ENCODE peak calls at places on chromosomes 12 and 14, in five cellular contexts. J is NB4, Y is psoas muscle, C is osteocyte, O is right atrium auricular region. Z is an unnamed sample.

GRCh38 chr14:28382460-28383220 is 383.9 kb upstream of the FOXG1 start:
- DNase-seq in O (no peak), Y (no peak), J (no peak), C (no peak), Z (peak)

GRCh38 chr14:90693413-90693812 is 122.8 kb downstream of the TTC7B start:
- DNase-seq in O (no peak), J (no peak), C (no peak), Y (peak), Z (no peak)

GRCh38 chr12:18720690-18721089 is 17.1 kb downstream of the PLCZ1 start:
- DNase-seq in O (no peak), J (no peak), C (no peak), Y (no peak), Z (no peak)

GRCh38 chr14:23694085-23694975 is 58.2 kb downstream of the DHRS2 start:
- DNase-seq in Y (no peak), J (peak), O (no peak), C (no peak), Z (peak)

GRCh38 chr12:124769166-124769530 is 94.5 kb downstream of the SCARB1 start:
- DNase-seq in Y (no peak), C (no peak), O (no peak), J (no peak), Z (no peak)

GRCh38 chr12:108828774-108829173 is 28.6 kb downstream of the SSH1 start:
- DNase-seq in J (no peak), O (no peak), Y (peak), C (no peak), Z (no peak)

GRCh38 chr12:46154221-46154975 is 114.4 kb downstream of the SLC38A1 start:
- DNase-seq in J (no peak), C (no peak), Y (no peak), O (no peak), Z (no peak)

GRCh38 chr12:122499991-122500684 is 594 bp downstream of the ZCCHC8 start:
- DNase-seq in J (peak), C (peak), Y (peak), O (peak), Z (peak)

GRCh38 chr12:68267892-68268396 is 14.5 kb upstream of the IL22 start:
- DNase-seq in C (no peak), J (peak), Y (no peak), O (no peak), Z (no peak)

GRCh38 chr12:6465467-6466183 is 4.9 kb downstream of the VAMP1 start:
- DNase-seq in C (no peak), Y (no peak), J (peak), O (peak), Z (peak)

GRCh38 chr12:46983959-46984833 is 95.2 kb upstream of the PCED1B start:
- DNase-seq in Y (no peak), C (no peak), O (no peak), J (peak), Z (peak)

GRCh38 chr12:992647-993046 is 1.6 kb downstream of the ERC1 start:
- DNase-seq in C (no peak), Y (no peak), J (no peak), O (no peak), Z (no peak)

GRCh38 chr12:23041774-23042173 is 416.8 kb downstream of the ETNK1 start:
- DNase-seq in O (no peak), J (no peak), C (no peak), Y (no peak), Z (no peak)

GRCh38 chr12:54006700-54007220 is 2.0 kb upstream of the HOXC8 start:
- DNase-seq in O (no peak), C (no peak), Y (peak), J (no peak), Z (no peak)

GRCh38 chr12:96824838-96825236 is 82.2 kb upstream of the NEDD1 start:
- DNase-seq in Y (no peak), O (no peak), C (no peak), J (no peak), Z (no peak)

GRCh38 chr12:111788178-111788654 is 21.5 kb downstream of the ALDH2 start:
- DNase-seq in O (no peak), J (peak), Y (peak), C (no peak), Z (peak)

GRCh38 chr12:123671876-123672275 is 963 bp downstream of the TCTN2 start:
- DNase-seq in J (no peak), O (no peak), C (no peak), Y (no peak), Z (no peak)

GRCh38 chr14:39773387-39773786 is 341.2 kb upstream of the FBXO33 start:
- DNase-seq in J (no peak), O (no peak), Y (no peak), C (no peak), Z (no peak)

GRCh38 chr12:108967869-108968540 is 52.9 kb downstream of the SVOP start:
- DNase-seq in O (no peak), Y (no peak), C (no peak), J (peak), Z (no peak)

GRCh38 chr12:118190266-118190665 is 54.3 kb downstream of the PEBP1 start:
- DNase-seq in C (no peak), J (no peak), O (no peak), Y (no peak), Z (no peak)

GRCh38 chr12:112219195-112219594 is 93.8 kb downstream of the TRAFD1 start:
- DNase-seq in Y (no peak), O (no peak), C (no peak), J (no peak), Z (no peak)

DNA sequence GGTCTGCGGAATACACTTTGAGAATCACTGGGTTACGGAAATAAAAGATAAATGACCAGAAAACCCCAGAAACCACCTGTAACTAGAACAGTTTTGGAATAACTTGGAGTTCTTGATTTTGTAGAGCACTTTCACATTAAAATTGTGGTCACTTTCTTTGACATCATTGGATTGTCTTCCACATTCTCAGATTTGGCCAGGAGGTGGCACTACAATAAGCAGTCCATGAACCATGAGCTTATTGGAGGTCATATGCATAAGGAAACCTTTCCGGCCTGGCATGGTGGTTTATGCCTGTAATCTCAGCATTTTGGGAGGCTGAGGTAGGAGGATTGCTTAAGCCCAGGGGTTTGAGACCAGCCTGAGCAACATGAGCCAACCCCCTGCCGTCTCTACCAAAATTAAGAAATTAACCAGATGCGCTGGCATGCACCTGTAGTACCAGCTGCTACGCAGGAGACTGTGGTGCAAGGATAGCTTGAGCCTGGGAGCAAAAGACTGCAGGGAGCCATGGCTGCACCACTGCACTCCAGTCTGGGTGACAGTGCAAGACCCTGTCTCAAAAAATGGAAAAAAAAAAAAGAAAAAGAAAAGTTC is 107.7 kb upstream of the CAND1 start:
- DNase-seq in O (no peak), C (no peak), J (peak), Y (no peak), Z (peak)
- TF ChIP-seq CTCF in O (peak), C (peak), J (peak), Y (peak), Z (peak)

DNA sequence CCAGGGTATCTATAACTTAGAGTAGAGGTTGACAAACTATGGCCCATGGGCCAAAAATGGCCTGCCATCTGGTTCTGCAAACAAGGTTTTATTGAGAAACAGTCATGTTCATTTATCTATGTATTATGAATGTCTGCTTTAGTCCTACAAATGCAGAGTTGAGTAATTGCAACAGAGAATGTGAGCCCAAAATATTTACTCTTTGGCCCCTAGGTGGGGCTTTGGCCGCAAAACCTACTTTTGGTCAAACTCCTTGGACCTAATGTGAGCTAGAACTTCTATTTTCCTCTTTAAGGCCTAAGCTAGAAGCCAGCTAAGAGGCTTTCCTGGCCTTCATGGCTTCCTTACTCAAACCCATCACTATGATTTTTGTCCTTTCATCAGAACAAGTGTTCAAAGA is 379.1 kb downstream of the NELL2 start:
- DNase-seq in C (no peak), J (peak), O (no peak), Y (no peak), Z (no peak)
- TF ChIP-seq CTCF in C (no peak), J (peak), O (no peak), Y (no peak), Z (no peak)

DNA sequence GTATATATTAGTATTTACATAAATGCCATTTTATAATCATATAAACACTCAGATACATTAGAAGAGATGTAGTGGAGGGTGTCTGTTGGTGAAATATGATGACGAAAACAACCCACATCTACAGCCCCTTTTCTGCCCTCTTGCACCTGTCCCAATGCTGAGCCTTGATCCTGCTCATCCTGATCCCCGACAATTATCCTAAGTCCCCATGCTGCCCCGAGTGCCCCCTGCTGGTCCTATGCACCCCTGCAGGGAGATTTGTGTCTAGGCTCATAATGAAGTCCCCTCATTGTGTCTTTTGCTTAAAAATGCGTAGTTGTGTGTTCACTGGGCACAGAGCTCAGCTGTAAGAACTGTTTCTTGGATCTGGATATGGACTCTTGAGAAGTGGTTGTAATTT is 554.5 kb downstream of the TMEM121 start:
- DNase-seq in O (no peak), J (peak), Y (no peak), C (no peak), Z (no peak)
- TF ChIP-seq CTCF in O (no peak), J (peak), Y (no peak), C (no peak), Z (no peak)

GRCh38 chr12:106246891-106247730 is 709 bp downstream of the CKAP4 start:
- DNase-seq in Y (peak), C (peak), J (peak), O (no peak), Z (peak)
- TF ChIP-seq CTCF in Y (peak), C (peak), J (no peak), O (peak), Z (no peak)

GRCh38 chr14:26917086-26917485 is 319.3 kb upstream of the NOVA1 start:
- DNase-seq in Y (no peak), C (no peak), O (no peak), J (peak), Z (no peak)
- TF ChIP-seq CTCF in Y (no peak), C (peak), O (peak), J (no peak), Z (no peak)

DNA sequence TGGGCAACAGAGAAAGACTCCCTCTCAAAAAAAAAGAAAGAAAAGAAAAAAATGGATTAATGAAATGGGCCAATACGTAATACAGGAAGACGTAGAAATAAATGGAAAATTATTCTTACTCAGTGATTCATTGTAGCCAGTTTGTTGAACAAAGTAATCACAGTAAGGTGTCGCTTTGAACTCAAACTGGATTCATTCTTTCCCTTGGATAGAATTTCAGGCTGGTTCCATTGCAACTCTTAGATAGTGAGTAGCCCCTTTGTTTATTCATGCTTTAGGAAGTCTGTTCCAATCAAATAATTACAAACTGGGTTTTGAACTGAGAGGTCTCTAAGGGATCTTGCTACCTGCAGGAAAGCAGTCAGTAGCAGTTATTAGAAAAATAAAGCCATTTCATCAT is 42.3 kb upstream of the PAPOLA start:
- DNase-seq in C (no peak), Y (no peak), O (no peak), J (no peak), Z (no peak)
- TF ChIP-seq CTCF in C (no peak), Y (no peak), O (no peak), J (no peak), Z (no peak)

GRCh38 chr12:92261071-92261470 is 115.4 kb upstream of the BTG1 start:
- DNase-seq in O (no peak), J (no peak), Y (no peak), C (no peak), Z (no peak)
- TF ChIP-seq CTCF in O (no peak), J (no peak), Y (no peak), C (no peak), Z (no peak)

GRCh38 chr14:34227834-34228662 is 234.0 kb downstream of the SPTSSA start:
- DNase-seq in J (peak), O (peak), C (no peak), Y (peak), Z (peak)
- TF ChIP-seq CTCF in J (peak), O (peak), C (peak), Y (peak), Z (peak)

GRCh38 chr14:62307844-62308243 is 545.6 kb downstream of the SNAPC1 start:
- DNase-seq in Y (no peak), C (no peak), J (no peak), O (no peak), Z (no peak)
- TF ChIP-seq CTCF in Y (no peak), C (no peak), J (no peak), O (no peak), Z (no peak)

DNA sequence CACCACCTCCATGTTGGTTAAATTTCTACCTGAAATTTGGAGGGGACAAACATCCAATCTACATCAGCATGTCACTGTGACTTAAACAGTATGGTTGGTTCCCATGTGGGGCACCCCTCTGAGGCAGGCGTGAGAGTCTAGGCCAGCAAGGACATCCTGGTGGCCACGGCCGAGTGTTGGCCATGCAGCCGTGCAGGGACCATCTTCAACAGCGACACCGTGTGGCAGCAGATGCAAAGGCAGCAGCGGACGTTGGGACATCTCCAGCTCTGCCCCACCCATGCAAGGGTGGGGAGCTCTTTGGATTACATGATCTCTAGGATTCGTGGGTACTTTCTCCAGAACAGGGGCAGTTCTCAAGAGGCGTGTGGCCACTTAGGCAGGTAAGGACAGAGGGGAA is 49.8 kb downstream of the NOC4L start:
- DNase-seq in Y (no peak), O (no peak), J (peak), C (no peak), Z (no peak)
- TF ChIP-seq CTCF in Y (no peak), O (no peak), J (peak), C (no peak), Z (no peak)

Z was measured in Calu3.